ENCODE peak calls at places on chromosomes 16 and 17, in nine cellular contexts. A, B, F, L, C, Z, K, X and H are unnamed samples.

GRCh38 chr16:16075463-16076399 is 126.3 kb downstream of the ABCC1 start:
- DNase-seq in K (no peak), Z (peak), A (no peak), L (no peak), C (no peak), F (peak), X (no peak), B (no peak), H (peak)

GRCh38 chr16:19291459-19291858 is 5.9 kb downstream of the CLEC19A start:
- DNase-seq in L (peak), F (no peak), B (peak), A (peak), X (no peak), Z (no peak), K (no peak), C (no peak), H (peak)

GRCh38 chr17:79371984-79372383 is 238.9 kb downstream of the RBFOX3 start:
- DNase-seq in Z (no peak), C (no peak), X (no peak), K (no peak), B (no peak), F (no peak), L (no peak), A (no peak), H (no peak)

GRCh38 chr16:59783191-59783590 is 1049.1 kb upstream of the GOT2 start:
- DNase-seq in Z (no peak), L (no peak), K (peak), X (no peak), B (no peak), F (no peak), C (no peak), A (no peak), H (no peak)

GRCh38 chr17:2107506-2107905 is 52.6 kb downstream of the HIC1 start:
- DNase-seq in K (no peak), Z (no peak), A (no peak), C (no peak), X (no peak), F (no peak), B (no peak), L (no peak), H (no peak)

GRCh38 chr16:67183-67791 is 5.1 kb downstream of the RHBDF1 start:
- DNase-seq in Z (no peak), B (no peak), X (no peak), L (no peak), K (no peak), F (no peak), A (no peak), C (no peak), H (no peak)

GRCh38 chr16:22681551-22681880 is 132.4 kb upstream of the HS3ST2 start:
- DNase-seq in X (no peak), L (no peak), A (no peak), C (no peak), F (no peak), B (no peak), Z (no peak), K (no peak), H (no peak)

GRCh38 chr17:57889892-57890856 is 40.3 kb upstream of the MRPS23 start:
- DNase-seq in L (no peak), X (no peak), C (no peak), B (peak), F (peak), K (peak), Z (peak), A (peak), H (no peak)

GRCh38 chr17:78040561-78041400 is 82.3 kb downstream of the TNRC6C start:
- DNase-seq in C (peak), K (peak), A (peak), X (peak), B (peak), Z (peak), F (peak), L (peak), H (peak)

GRCh38 chr17:48336986-48337385 is 93.0 kb downstream of the SKAP1 start:
- DNase-seq in Z (no peak), C (no peak), F (no peak), B (no peak), X (no peak), L (no peak), A (no peak), K (no peak), H (no peak)

GRCh38 chr16:89828199-89828869 is at the start of gene SPIRE2:
- DNase-seq in L (peak), B (peak), X (no peak), Z (peak), F (peak), A (peak), K (peak), C (peak), H (no peak)

GRCh38 chr17:65515959-65516948 is 45.2 kb downstream of the AXIN2 start:
- DNase-seq in A (no peak), F (no peak), B (no peak), L (peak), Z (no peak), C (no peak), K (no peak), X (no peak), H (no peak)

GRCh38 chr16:914453-914852 is 56.3 kb downstream of the LMF1 start:
- DNase-seq in A (no peak), F (no peak), K (peak), X (no peak), C (no peak), Z (no peak), B (peak), L (no peak), H (no peak)

GRCh38 chr16:31213342-31213741 is 577 bp upstream of the TRIM72 start:
- DNase-seq in Z (no peak), L (no peak), B (no peak), X (no peak), C (no peak), A (no peak), F (no peak), K (no peak), H (no peak)

GRCh38 chr17:28554565-28554964 is 2.1 kb upstream of the UNC119 start:
- DNase-seq in A (no peak), F (no peak), C (no peak), K (no peak), Z (no peak), L (no peak), X (no peak), B (peak), H (no peak)

GRCh38 chr16:49528564-49529150 is 155.1 kb downstream of the C16orf78 start:
- DNase-seq in K (no peak), C (no peak), X (no peak), A (peak), Z (no peak), L (no peak), F (no peak), B (no peak), H (no peak)

GRCh38 chr16:73143681-73144370 is 95.9 kb upstream of the ZFHX3 start:
- DNase-seq in Z (no peak), L (no peak), F (no peak), X (no peak), K (no peak), C (no peak), A (no peak), B (peak), H (no peak)

GRCh38 chr17:43085489-43085888 is 39.7 kb downstream of the BRCA1 start:
- DNase-seq in K (peak), B (peak), A (peak), X (no peak), F (no peak), L (no peak), C (no peak), Z (no peak), H (no peak)

GRCh38 chr16:19853132-19853972 is 31.3 kb downstream of the GPRC5B start:
- DNase-seq in X (no peak), K (no peak), B (no peak), L (no peak), C (no peak), F (no peak), Z (no peak), A (no peak), H (no peak)

GRCh38 chr16:81624718-81625543 is 154.2 kb upstream of the PLCG2 start:
- DNase-seq in A (peak), K (peak), L (no peak), X (no peak), B (peak), C (no peak), F (no peak), Z (no peak), H (no peak)

GRCh38 chr17:82216301-82217119 is 3.9 kb upstream of the CCDC57 start:
- DNase-seq in X (no peak), L (no peak), A (no peak), C (peak), F (peak), K (peak), B (peak), Z (no peak), H (peak)